ENCODE peak calls at places on chromosomes 16 and 17, in eight cellular contexts. One of them, this sample, is unnamed.

GRCh38 chr17:57518587-57519118 is 226.4 kb downstream of the CCDC182 start:
- DNase-seq in bronchial epithelial cell: no peak
- DNase-seq in MCF 10A: no peak
- DNase-seq in chondrocyte: no peak
- DNase-seq in epithelial cell of esophagus: no peak
- DNase-seq in Panc1: no peak
- DNase-seq in neural progenitor cell: peak; percentile 44
- DNase-seq in stomach: no peak
- DNase-seq in this sample: peak; percentile 83

GRCh38 chr17:41748275-41748674 is 13.8 kb upstream of the HAP1 start:
- DNase-seq in MCF 10A: no peak
- DNase-seq in chondrocyte: no peak
- DNase-seq in neural progenitor cell: no peak
- DNase-seq in stomach: no peak
- DNase-seq in epithelial cell of esophagus: peak; percentile 51
- DNase-seq in Panc1: no peak
- DNase-seq in bronchial epithelial cell: no peak
- DNase-seq in this sample: no peak

GRCh38 chr17:561118-561517 is 153.5 kb downstream of the VPS53 start:
- DNase-seq in stomach: no peak
- DNase-seq in bronchial epithelial cell: peak; percentile 39
- DNase-seq in neural progenitor cell: no peak
- DNase-seq in MCF 10A: no peak
- DNase-seq in epithelial cell of esophagus: peak; percentile 48
- DNase-seq in chondrocyte: no peak
- DNase-seq in Panc1: no peak
- DNase-seq in this sample: no peak

GRCh38 chr16:85176541-85177447 is 64.5 kb upstream of the CIBAR2 start:
- DNase-seq in bronchial epithelial cell: no peak
- DNase-seq in chondrocyte: no peak
- DNase-seq in Panc1: no peak
- DNase-seq in epithelial cell of esophagus: no peak
- DNase-seq in stomach: no peak
- DNase-seq in MCF 10A: no peak
- DNase-seq in neural progenitor cell: no peak
- DNase-seq in this sample: no peak

GRCh38 chr17:76275382-76276068 is 10.4 kb downstream of the UBALD2 start:
- DNase-seq in stomach: no peak
- DNase-seq in epithelial cell of esophagus: no peak
- DNase-seq in neural progenitor cell: no peak
- DNase-seq in chondrocyte: no peak
- DNase-seq in MCF 10A: no peak
- DNase-seq in bronchial epithelial cell: no peak
- DNase-seq in Panc1: no peak
- DNase-seq in this sample: no peak

GRCh38 chr17:75740215-75740614 is 19.0 kb downstream of the ITGB4 start:
- DNase-seq in chondrocyte: peak; percentile 82
- DNase-seq in Panc1: no peak
- DNase-seq in epithelial cell of esophagus: no peak
- DNase-seq in stomach: no peak
- DNase-seq in bronchial epithelial cell: no peak
- DNase-seq in neural progenitor cell: no peak
- DNase-seq in MCF 10A: no peak
- DNase-seq in this sample: no peak

GRCh38 chr17:27573971-27574525 is 56.9 kb upstream of the LGALS9 start:
- DNase-seq in chondrocyte: peak; percentile 2
- DNase-seq in Panc1: no peak
- DNase-seq in epithelial cell of esophagus: no peak
- DNase-seq in stomach: no peak
- DNase-seq in bronchial epithelial cell: peak; percentile 39
- DNase-seq in neural progenitor cell: no peak
- DNase-seq in MCF 10A: peak; percentile 39
- DNase-seq in this sample: no peak

GRCh38 chr17:50221500-50222480 is 20.4 kb upstream of the COL1A1 start:
- DNase-seq in MCF 10A: peak; percentile 93
- DNase-seq in bronchial epithelial cell: peak; percentile 91
- DNase-seq in chondrocyte: no peak
- DNase-seq in Panc1: no peak
- DNase-seq in stomach: no peak
- DNase-seq in epithelial cell of esophagus: peak; percentile 90
- DNase-seq in neural progenitor cell: no peak
- DNase-seq in this sample: no peak

GRCh38 chr17:50317121-50317520 is 28.8 kb upstream of the XYLT2 start:
- DNase-seq in Panc1: no peak
- DNase-seq in MCF 10A: no peak
- DNase-seq in stomach: no peak
- DNase-seq in neural progenitor cell: no peak
- DNase-seq in bronchial epithelial cell: peak; percentile 30
- DNase-seq in chondrocyte: no peak
- DNase-seq in epithelial cell of esophagus: peak; percentile 62
- DNase-seq in this sample: no peak

GRCh38 chr16:89700649-89701424 is 668 bp downstream of the SPATA2L start:
- DNase-seq in stomach: peak; percentile 76
- DNase-seq in Panc1: no peak
- DNase-seq in neural progenitor cell: peak; percentile 87
- DNase-seq in bronchial epithelial cell: peak; percentile 53
- DNase-seq in epithelial cell of esophagus: peak; percentile 85
- DNase-seq in chondrocyte: peak; percentile 92
- DNase-seq in MCF 10A: peak; percentile 66
- DNase-seq in this sample: peak; percentile 77

GRCh38 chr16:72939247-72939646 is 108.7 kb downstream of the ZFHX3 start:
- DNase-seq in neural progenitor cell: no peak
- DNase-seq in epithelial cell of esophagus: peak; percentile 36
- DNase-seq in chondrocyte: no peak
- DNase-seq in Panc1: no peak
- DNase-seq in stomach: no peak
- DNase-seq in bronchial epithelial cell: peak; percentile 26
- DNase-seq in MCF 10A: peak; percentile 33
- DNase-seq in this sample: no peak
- TF ChIP-seq CTCF in neural progenitor cell: no peak
- TF ChIP-seq CTCF in epithelial cell of esophagus: peak; percentile 10
- TF ChIP-seq CTCF in chondrocyte: peak; percentile 64
- TF ChIP-seq CTCF in Panc1: no peak
- TF ChIP-seq CTCF in stomach: no peak
- TF ChIP-seq CTCF in bronchial epithelial cell: peak; percentile 14
- TF ChIP-seq CTCF in MCF 10A: no peak
- TF ChIP-seq CTCF in this sample: no peak

GRCh38 chr16:75491876-75492275 is 3.4 kb downstream of the CHST6 start:
- DNase-seq in MCF 10A: no peak
- DNase-seq in neural progenitor cell: peak; percentile 35
- DNase-seq in epithelial cell of esophagus: no peak
- DNase-seq in chondrocyte: no peak
- DNase-seq in stomach: no peak
- DNase-seq in bronchial epithelial cell: no peak
- DNase-seq in Panc1: no peak
- DNase-seq in this sample: peak; percentile 82
- TF ChIP-seq CTCF in MCF 10A: peak; percentile 17
- TF ChIP-seq CTCF in neural progenitor cell: peak; percentile 38
- TF ChIP-seq CTCF in epithelial cell of esophagus: no peak
- TF ChIP-seq CTCF in chondrocyte: peak; percentile 36
- TF ChIP-seq CTCF in stomach: no peak
- TF ChIP-seq CTCF in bronchial epithelial cell: peak; percentile 26
- TF ChIP-seq CTCF in Panc1: no peak
- TF ChIP-seq CTCF in this sample: peak; percentile 26

GRCh38 chr17:62780273-62780672 is 27.8 kb downstream of the MARCHF10 start:
- DNase-seq in chondrocyte: no peak
- DNase-seq in Panc1: no peak
- DNase-seq in MCF 10A: peak; percentile 75
- DNase-seq in stomach: peak; percentile 86
- DNase-seq in epithelial cell of esophagus: peak; percentile 72
- DNase-seq in bronchial epithelial cell: peak; percentile 83
- DNase-seq in neural progenitor cell: no peak
- DNase-seq in this sample: no peak
- TF ChIP-seq CTCF in chondrocyte: no peak
- TF ChIP-seq CTCF in Panc1: no peak
- TF ChIP-seq CTCF in MCF 10A: no peak
- TF ChIP-seq CTCF in stomach: no peak
- TF ChIP-seq CTCF in epithelial cell of esophagus: peak; percentile 36
- TF ChIP-seq CTCF in bronchial epithelial cell: peak; percentile 49
- TF ChIP-seq CTCF in neural progenitor cell: no peak
- TF ChIP-seq CTCF in this sample: no peak

GRCh38 chr16:13393816-13394215 is 492.4 kb downstream of the SHISA9 start:
- DNase-seq in neural progenitor cell: no peak
- DNase-seq in stomach: no peak
- DNase-seq in chondrocyte: no peak
- DNase-seq in bronchial epithelial cell: no peak
- DNase-seq in MCF 10A: no peak
- DNase-seq in Panc1: no peak
- DNase-seq in epithelial cell of esophagus: no peak
- DNase-seq in this sample: no peak

GRCh38 chr16:13390093-13390985 is 488.9 kb downstream of the SHISA9 start:
- DNase-seq in Panc1: no peak
- DNase-seq in neural progenitor cell: no peak
- DNase-seq in bronchial epithelial cell: no peak
- DNase-seq in stomach: no peak
- DNase-seq in epithelial cell of esophagus: no peak
- DNase-seq in chondrocyte: no peak
- DNase-seq in MCF 10A: no peak
- DNase-seq in this sample: no peak

GRCh38 chr16:13392341-13392740 is 490.9 kb downstream of the SHISA9 start:
- DNase-seq in bronchial epithelial cell: no peak
- DNase-seq in stomach: no peak
- DNase-seq in chondrocyte: no peak
- DNase-seq in Panc1: no peak
- DNase-seq in neural progenitor cell: no peak
- DNase-seq in MCF 10A: no peak
- DNase-seq in epithelial cell of esophagus: no peak
- DNase-seq in this sample: no peak

GRCh38 chr16:13390986-13391305 is 489.5 kb downstream of the SHISA9 start:
- DNase-seq in epithelial cell of esophagus: no peak
- DNase-seq in MCF 10A: no peak
- DNase-seq in chondrocyte: no peak
- DNase-seq in Panc1: no peak
- DNase-seq in bronchial epithelial cell: no peak
- DNase-seq in stomach: no peak
- DNase-seq in neural progenitor cell: no peak
- DNase-seq in this sample: no peak

DNA sequence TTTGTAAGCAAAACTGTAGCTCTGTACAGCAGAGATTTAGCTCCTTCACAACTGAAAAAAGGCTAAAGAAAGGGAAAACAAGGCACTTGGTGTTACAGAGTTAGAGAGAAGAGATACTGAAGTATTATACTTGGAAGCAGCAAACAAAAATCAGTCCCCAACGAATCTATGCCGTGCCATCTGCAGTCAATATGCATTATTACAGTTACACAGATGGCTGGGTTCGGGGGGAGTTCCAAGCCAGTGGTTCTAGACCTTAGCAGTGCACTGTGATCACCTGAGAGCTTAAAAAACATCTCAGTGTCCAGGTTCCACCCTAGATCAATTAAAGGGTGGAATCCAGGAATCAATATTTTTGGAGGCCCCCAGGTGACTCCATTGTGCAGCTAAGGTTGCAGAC is 489.9 kb downstream of the SHISA9 start:
- DNase-seq in chondrocyte: no peak
- DNase-seq in bronchial epithelial cell: no peak
- DNase-seq in MCF 10A: no peak
- DNase-seq in stomach: no peak
- DNase-seq in neural progenitor cell: no peak
- DNase-seq in epithelial cell of esophagus: no peak
- DNase-seq in Panc1: no peak
- DNase-seq in this sample: no peak
- TF ChIP-seq CTCF in chondrocyte: no peak
- TF ChIP-seq CTCF in bronchial epithelial cell: no peak
- TF ChIP-seq CTCF in MCF 10A: no peak
- TF ChIP-seq CTCF in stomach: no peak
- TF ChIP-seq CTCF in neural progenitor cell: no peak
- TF ChIP-seq CTCF in epithelial cell of esophagus: no peak
- TF ChIP-seq CTCF in Panc1: no peak
- TF ChIP-seq CTCF in this sample: no peak

GRCh38 chr17:82058855-82059249 is 6.8 kb downstream of the DUS1L start:
- DNase-seq in stomach: no peak
- DNase-seq in chondrocyte: no peak
- DNase-seq in bronchial epithelial cell: no peak
- DNase-seq in MCF 10A: no peak
- DNase-seq in Panc1: no peak
- DNase-seq in epithelial cell of esophagus: no peak
- DNase-seq in neural progenitor cell: no peak
- DNase-seq in this sample: no peak
- TF ChIP-seq CTCF in stomach: no peak
- TF ChIP-seq CTCF in chondrocyte: no peak
- TF ChIP-seq CTCF in bronchial epithelial cell: no peak
- TF ChIP-seq CTCF in MCF 10A: no peak
- TF ChIP-seq CTCF in Panc1: no peak
- TF ChIP-seq CTCF in epithelial cell of esophagus: no peak
- TF ChIP-seq CTCF in neural progenitor cell: no peak
- TF ChIP-seq CTCF in this sample: no peak

DNA sequence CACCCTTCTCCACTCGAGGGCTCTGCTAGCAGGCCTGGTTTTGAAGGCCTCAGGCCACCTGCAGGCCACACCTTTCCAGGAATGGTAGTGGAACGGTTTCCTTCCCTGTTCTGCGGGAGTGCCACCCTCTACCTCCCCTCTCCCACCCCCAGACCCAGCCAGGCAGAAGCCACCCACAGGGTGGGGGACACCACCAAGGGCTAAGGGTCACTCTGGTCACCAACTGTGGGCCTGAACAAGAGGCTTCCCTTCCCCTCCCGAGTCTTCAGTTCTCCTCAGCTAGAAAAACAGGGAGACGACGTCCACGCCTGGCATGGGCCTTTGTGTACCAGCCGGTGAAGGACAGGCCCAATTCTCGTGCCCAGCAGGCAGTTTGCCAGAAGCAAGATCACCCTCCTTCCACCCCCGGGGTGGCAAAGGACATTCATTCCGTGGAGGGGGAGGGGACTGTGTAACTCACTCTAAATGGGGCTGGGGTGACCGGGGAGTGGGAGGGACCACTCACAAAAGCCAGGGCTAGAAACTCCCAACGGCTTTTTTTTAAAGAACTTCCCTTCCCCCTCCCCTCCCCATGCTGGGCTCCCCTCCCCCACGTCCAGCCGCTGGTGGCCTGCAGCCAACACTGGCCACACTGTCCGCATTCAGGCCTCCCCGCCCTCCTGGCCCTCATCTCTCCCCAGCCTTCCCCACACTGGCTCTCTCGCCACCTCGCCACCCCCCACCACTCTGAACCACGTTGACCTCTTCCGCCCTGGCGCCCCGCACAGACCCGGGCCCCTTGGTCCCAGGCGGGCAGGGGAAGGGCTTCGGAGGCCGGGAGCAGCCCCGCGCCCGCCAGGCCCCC is 7.7 kb downstream of the CBX4 start:
- DNase-seq in bronchial epithelial cell: no peak
- DNase-seq in chondrocyte: no peak
- DNase-seq in stomach: peak; percentile 91
- DNase-seq in MCF 10A: no peak
- DNase-seq in epithelial cell of esophagus: no peak
- DNase-seq in Panc1: no peak
- DNase-seq in neural progenitor cell: peak; percentile 69
- DNase-seq in this sample: no peak
- TF ChIP-seq CTCF in bronchial epithelial cell: no peak
- TF ChIP-seq CTCF in chondrocyte: no peak
- TF ChIP-seq CTCF in stomach: no peak
- TF ChIP-seq CTCF in MCF 10A: no peak
- TF ChIP-seq CTCF in epithelial cell of esophagus: no peak
- TF ChIP-seq CTCF in Panc1: no peak
- TF ChIP-seq CTCF in neural progenitor cell: no peak
- TF ChIP-seq CTCF in this sample: no peak

GRCh38 chr16:57299719-57300386 is 15.4 kb upstream of the PLLP start:
- DNase-seq in stomach: peak; percentile 83
- DNase-seq in neural progenitor cell: peak; percentile 94
- DNase-seq in bronchial epithelial cell: peak; percentile 91
- DNase-seq in chondrocyte: peak; percentile 85
- DNase-seq in MCF 10A: peak; percentile 88
- DNase-seq in Panc1: peak; percentile 92
- DNase-seq in epithelial cell of esophagus: peak; percentile 91
- DNase-seq in this sample: peak; percentile 81
- TF ChIP-seq CTCF in stomach: no peak
- TF ChIP-seq CTCF in neural progenitor cell: peak; percentile 26
- TF ChIP-seq CTCF in bronchial epithelial cell: peak; percentile 8
- TF ChIP-seq CTCF in chondrocyte: peak; percentile 67
- TF ChIP-seq CTCF in MCF 10A: peak; percentile 37
- TF ChIP-seq CTCF in Panc1: no peak
- TF ChIP-seq CTCF in epithelial cell of esophagus: peak; percentile 7
- TF ChIP-seq CTCF in this sample: peak; percentile 32